ENCODE peak calls at places on chromosomes 5 and 9, in ten cellular contexts. N is T-helper 1 cell, J is cerebellar cortex, W is bronchial epithelial cell, P is substantia nigra, E is non-pigmented ciliary epithelial cell, V is G401, K is fibroblast of the conjunctiva, B is colonic mucosa, F is adrenal gland. R is an unnamed sample.

GRCh38 chr5:60993425-60993824 is 48.4 kb downstream of the NDUFAF2 start:
- DNase-seq in N (no peak), J (no peak), W (no peak), P (no peak), E (no peak), V (no peak), K (no peak), B (no peak), F (no peak), R (no peak)

GRCh38 chr5:113371788-113372196 is 63.0 kb downstream of the TSSK1B start:
- DNase-seq in N (no peak), J (peak), W (no peak), P (no peak), E (no peak), V (peak), K (no peak), B (no peak), F (no peak), R (no peak)

GRCh38 chr9:84856181-84856632 is 186.7 kb downstream of the NTRK2 start:
- DNase-seq in N (no peak), J (no peak), W (no peak), P (no peak), E (no peak), V (no peak), K (peak), B (no peak), F (no peak), R (no peak)

GRCh38 chr5:131142970-131143617 is 22.0 kb downstream of the HINT1 start:
- DNase-seq in N (no peak), J (no peak), W (no peak), P (no peak), E (no peak), V (no peak), K (no peak), B (no peak), F (no peak), R (no peak)

GRCh38 chr5:892390-893136 is at the start of the genes BRD9 and TRIP13:
- DNase-seq in N (peak), J (peak), W (peak), P (peak), E (no peak), V (peak), K (peak), B (peak), F (peak), R (peak)

GRCh38 chr5:134392301-134392700 is 19.4 kb downstream of the CDKN2AIPNL start:
- DNase-seq in N (no peak), J (no peak), W (no peak), P (no peak), E (no peak), V (no peak), K (no peak), B (no peak), F (no peak), R (no peak)

GRCh38 chr5:154190652-154191304 is at the start of gene GALNT10:
- DNase-seq in N (peak), J (peak), W (no peak), P (peak), E (no peak), V (peak), K (no peak), B (peak), F (peak), R (no peak)

GRCh38 chr9:136944094-136944518 is 432 bp downstream of the FBXW5 start:
- DNase-seq in N (no peak), J (no peak), W (no peak), P (peak), E (no peak), V (no peak), K (no peak), B (peak), F (peak), R (no peak)

GRCh38 chr5:179759961-179760541 is 27.4 kb downstream of the MAML1 start:
- DNase-seq in N (peak), J (no peak), W (no peak), P (no peak), E (no peak), V (no peak), K (no peak), B (no peak), F (no peak), R (no peak)

GRCh38 chr5:131953969-131954368 is 8.5 kb upstream of the MEIKIN start:
- DNase-seq in N (peak), J (no peak), W (no peak), P (no peak), E (no peak), V (no peak), K (no peak), B (no peak), F (no peak), R (no peak)

GRCh38 chr9:96009690-96010477 is 134.4 kb downstream of the ERCC6L2 start:
- DNase-seq in N (peak), J (no peak), W (no peak), P (no peak), E (no peak), V (no peak), K (no peak), B (no peak), F (no peak), R (no peak)

GRCh38 chr5:2353871-2354440 is 397.5 kb downstream of the IRX2 start:
- DNase-seq in N (no peak), J (no peak), W (no peak), P (no peak), E (no peak), V (no peak), K (no peak), B (no peak), F (no peak), R (no peak)

GRCh38 chr9:89635007-89635742 is 30.4 kb downstream of the GADD45G start:
- DNase-seq in N (no peak), J (no peak), W (peak), P (no peak), E (peak), V (no peak), K (no peak), B (no peak), F (no peak), R (peak)

GRCh38 chr9:79057576-79057975 is 514.2 kb upstream of the TLE4 start:
- DNase-seq in N (no peak), J (no peak), W (no peak), P (no peak), E (no peak), V (no peak), K (no peak), B (no peak), F (no peak), R (no peak)

GRCh38 chr9:115015018-115015635 is 84.7 kb upstream of the TNFSF8 start:
- DNase-seq in N (no peak), J (peak), W (peak), P (no peak), E (no peak), V (no peak), K (no peak), B (peak), F (peak), R (peak)

GRCh38 chr5:51521583-51521982 is 138.3 kb downstream of the ISL1 start:
- DNase-seq in N (no peak), J (no peak), W (no peak), P (no peak), E (no peak), V (no peak), K (no peak), B (no peak), F (no peak), R (no peak)

GRCh38 chr5:157476699-157477408 is 16.8 kb downstream of the NIPAL4 start:
- DNase-seq in N (peak), J (peak), W (peak), P (no peak), E (peak), V (peak), K (peak), B (peak), F (peak), R (no peak)

GRCh38 chr5:128093368-128093767 is 9.8 kb downstream of the SLC12A2 start:
- DNase-seq in N (no peak), J (no peak), W (no peak), P (no peak), E (no peak), V (no peak), K (no peak), B (no peak), F (no peak), R (no peak)

GRCh38 chr9:109914280-109915027 is 134.5 kb downstream of the PALM2AKAP2 start:
- DNase-seq in N (no peak), J (no peak), W (no peak), P (no peak), E (peak), V (no peak), K (peak), B (no peak), F (no peak), R (no peak)

GRCh38 chr5:132176987-132177386 is 50.7 kb downstream of the P4HA2 start:
- DNase-seq in N (peak), J (no peak), W (no peak), P (no peak), E (no peak), V (no peak), K (no peak), B (no peak), F (no peak), R (no peak)

GRCh38 chr5:124905756-124906155 is 159.3 kb upstream of the ZNF608 start:
- DNase-seq in N (no peak), J (peak), W (no peak), P (no peak), E (no peak), V (no peak), K (no peak), B (no peak), F (no peak), R (no peak)

GRCh38 chr5:142441638-142442037 is 116.8 kb upstream of the SPRY4 start:
- DNase-seq in N (peak), J (peak), W (no peak), P (no peak), E (no peak), V (peak), K (no peak), B (no peak), F (peak), R (no peak)

GRCh38 chr5:103840600-103840999 is 278.0 kb upstream of the NUDT12 start:
- DNase-seq in N (no peak), J (peak), W (peak), P (no peak), E (no peak), V (no peak), K (no peak), B (no peak), F (peak), R (no peak)

GRCh38 chr9:34993502-34994428 is 4.2 kb downstream of the DNAJB5 start:
- DNase-seq in N (no peak), J (peak), W (peak), P (no peak), E (no peak), V (peak), K (peak), B (peak), F (peak), R (peak)

GRCh38 chr5:167754501-167754941 is 536.9 kb upstream of the WWC1 start:
- DNase-seq in N (no peak), J (peak), W (peak), P (no peak), E (peak), V (peak), K (no peak), B (no peak), F (no peak), R (peak)

GRCh38 chr5:149831492-149831891 is 101.4 kb downstream of the PPARGC1B start:
- DNase-seq in N (peak), J (no peak), W (peak), P (no peak), E (no peak), V (no peak), K (no peak), B (no peak), F (no peak), R (no peak)

GRCh38 chr5:3428355-3428754 is 167.3 kb upstream of the IRX1 start:
- DNase-seq in N (no peak), J (no peak), W (no peak), P (no peak), E (no peak), V (no peak), K (no peak), B (no peak), F (no peak), R (no peak)

GRCh38 chr9:111572945-111573604 is 26.4 kb downstream of the PTGR1 start:
- DNase-seq in N (no peak), J (peak), W (no peak), P (no peak), E (peak), V (peak), K (peak), B (no peak), F (peak), R (no peak)

GRCh38 chr5:123512631-123513461 is 869 bp downstream of the CSNK1G3 start:
- DNase-seq in N (peak), J (peak), W (peak), P (no peak), E (no peak), V (peak), K (no peak), B (peak), F (peak), R (no peak)

GRCh38 chr9:134626576-134627416 is 14.8 kb upstream of the COL5A1 start:
- DNase-seq in N (no peak), J (no peak), W (peak), P (no peak), E (no peak), V (no peak), K (no peak), B (no peak), F (no peak), R (no peak)

GRCh38 chr9:113649054-113649453 is 185.5 kb downstream of the RGS3 start:
- DNase-seq in N (no peak), J (no peak), W (no peak), P (peak), E (no peak), V (peak), K (peak), B (no peak), F (peak), R (peak)

GRCh38 chr5:28707706-28708105 is 1669.3 kb upstream of the CDH9 start:
- DNase-seq in N (no peak), J (no peak), W (peak), P (no peak), E (peak), V (no peak), K (no peak), B (no peak), F (no peak), R (no peak)

GRCh38 chr5:149235841-149236240 is 35.8 kb upstream of the AFAP1L1 start:
- DNase-seq in N (no peak), J (peak), W (no peak), P (no peak), E (no peak), V (peak), K (no peak), B (no peak), F (no peak), R (peak)

GRCh38 chr9:126421567-126422428 is 95.2 kb downstream of the MVB12B start:
- DNase-seq in N (no peak), J (peak), W (no peak), P (no peak), E (no peak), V (peak), K (no peak), B (no peak), F (no peak), R (peak)

R was measured in dorsolateral prefrontal cortex.